ENCODE peak calls at places on chromosomes 4 and X, in four cellular contexts. B is stimulated activated CD4-positive, alpha-beta T cell treated with anti-CD3 and anti-CD28 coated beads, Interleukin-15, amount 100 ng/mL, for 24 hours; Z is endodermal cell; S is iPS-NIHi11. H is an unnamed sample.

GRCh38 chrX:46989548-46989947 is 77.3 kb downstream of the JADE3 start:
- DNase-seq in B (no peak), Z (no peak), S (no peak), H (no peak)

GRCh38 chrX:53494427-53494826 is 60.3 kb upstream of the HSD17B10 start:
- DNase-seq in S (no peak), Z (no peak), B (no peak), H (no peak)

GRCh38 chrX:47166126-47166525 is 21.1 kb downstream of the RBM10 start:
- DNase-seq in S (no peak), Z (no peak), B (no peak), H (no peak)

GRCh38 chrX:45515262-45516215 is 314.9 kb upstream of the DIPK2B start:
- DNase-seq in B (peak; percentile 52), Z (peak; percentile 58), S (no peak), H (peak; percentile 7)

GRCh38 chr4:94960703-94961102 is 202.9 kb downstream of the BMPR1B start:
- DNase-seq in Z (no peak), S (no peak), B (no peak), H (no peak)

GRCh38 chr4:88143504-88143903 is 14.9 kb downstream of the ABCG2 start:
- DNase-seq in Z (no peak), B (no peak), S (no peak), H (no peak)

GRCh38 chrX:2829066-2829430 is 318 bp downstream of the GYG2 start:
- DNase-seq in Z (peak; percentile 88), B (no peak), S (peak; percentile 58), H (no peak)

GRCh38 chrX:13755254-13755653 is 20.7 kb downstream of the OFD1 start:
- DNase-seq in B (no peak), Z (no peak), S (no peak), H (no peak)

GRCh38 chr4:6402566-6403399 is 69.6 kb downstream of the PPP2R2C start:
- DNase-seq in B (no peak), Z (peak; percentile 82), S (no peak), H (no peak)

GRCh38 chr4:94076498-94076897 is 131.2 kb upstream of the SMARCAD1 start:
- DNase-seq in S (peak; percentile 8), B (no peak), Z (no peak), H (no peak)

GRCh38 chrX:48695524-48695875 is 1.0 kb upstream of the SUV39H1 start:
- DNase-seq in Z (no peak), S (no peak), B (no peak), H (no peak)

GRCh38 chr4:174383783-174384182 is 100.1 kb downstream of the CEP44 start:
- DNase-seq in B (no peak), Z (no peak), S (no peak), H (no peak)

GRCh38 chr4:6938237-6938636 is 28.6 kb downstream of the TBC1D14 start:
- DNase-seq in S (no peak), B (no peak), Z (no peak), H (no peak)

GRCh38 chrX:96480081-96480480 is 204.6 kb upstream of the DIAPH2 start:
- DNase-seq in Z (no peak), S (no peak), B (no peak), H (no peak)

GRCh38 chr4:94978904-94979303 is 221.1 kb downstream of the BMPR1B start:
- DNase-seq in B (peak; percentile 6), Z (no peak), S (no peak), H (no peak)

GRCh38 chr4:139635966-139636365 is 29.7 kb upstream of the MGST2 start:
- DNase-seq in S (no peak), Z (no peak), B (no peak), H (no peak)

GRCh38 chr4:8745828-8746225 is 125.8 kb downstream of the HMX1 start:
- DNase-seq in B (no peak), Z (peak; percentile 42), S (no peak), H (no peak)

GRCh38 chr4:2482693-2483092 is 13.8 kb downstream of the RNF4 start:
- DNase-seq in Z (no peak), B (peak; percentile 23), S (no peak), H (no peak)

GRCh38 chr4:48445704-48446103 is 37.4 kb upstream of the SLC10A4 start:
- DNase-seq in S (no peak), B (no peak), Z (no peak), H (peak; percentile 41)

GRCh38 chr4:180669637-180670036 is 1573.6 kb upstream of the TENM3 start:
- DNase-seq in B (no peak), Z (no peak), S (no peak), H (no peak)

GRCh38 chr4:109302366-109303140 is at the start of gene COL25A1:
- DNase-seq in Z (peak; percentile 97), S (peak; percentile 90), B (peak; percentile 62), H (peak; percentile 5)

GRCh38 chrX:47380268-47380667 is 9.9 kb downstream of the ZNF157 start:
- DNase-seq in Z (no peak), B (peak; percentile 66), S (no peak), H (no peak)

GRCh38 chrX:5458300-5458699 is 770.4 kb downstream of the NLGN4X start:
- DNase-seq in Z (peak; percentile 52), B (no peak), S (peak; percentile 3), H (no peak)

GRCh38 chr4:52711271-52711670 is 40.0 kb downstream of the ERVMER34-1 start:
- DNase-seq in B (no peak), S (no peak), Z (no peak), H (peak; percentile 18)

GRCh38 chrX:146154191-146154590 is 336.6 kb downstream of the SLITRK2 start:
- DNase-seq in Z (no peak), S (no peak), B (no peak), H (no peak)

H was measured in erythroblast.